ENCODE peak calls at places on chromosomes 13 and 19, in seven cellular contexts. E, R, T, N, U, X and V are unnamed samples.

GRCh38 chr13:74883834-74884233 is 598.1 kb downstream of the TBC1D4 start:
- DNase-seq in T (no peak), E (no peak), U (no peak), N (no peak), R (no peak), X (no peak), V (no peak)

GRCh38 chr13:93726173-93727019 is 499.8 kb downstream of the GPC6 start:
- DNase-seq in R (no peak), E (no peak), U (no peak), N (no peak), T (no peak), X (no peak), V (no peak)

GRCh38 chr13:61149333-61149730 is 266.3 kb downstream of the PCDH20 start:
- DNase-seq in E (no peak), N (no peak), X (no peak), T (no peak), R (no peak), U (no peak), V (no peak)

GRCh38 chr19:30635026-30635985 is 263.1 kb downstream of the ZNF536 start:
- DNase-seq in T (no peak), N (no peak), R (no peak), U (no peak), X (no peak), E (no peak), V (no peak)

GRCh38 chr13:28574617-28575142 is 79.8 kb upstream of the FLT1 start:
- DNase-seq in T (peak; percentile 28), E (no peak), R (peak; percentile 90), U (peak; percentile 90), X (peak; percentile 93), N (no peak), V (peak; percentile 94)

GRCh38 chr19:38288127-38288855 is 15.8 kb upstream of the C19orf33 start:
- DNase-seq in N (no peak), U (no peak), R (no peak), T (no peak), X (no peak), E (no peak), V (no peak)

GRCh38 chr13:99968521-99969367 is 2.8 kb downstream of the ZIC5 start:
- DNase-seq in U (no peak), X (no peak), T (no peak), N (peak; percentile 45), E (no peak), R (no peak), V (no peak)

GRCh38 chr13:111275995-111276618 is 44.3 kb upstream of the TEX29 start:
- DNase-seq in R (no peak), X (no peak), E (no peak), T (no peak), N (no peak), U (no peak), V (no peak)

GRCh38 chr13:51249767-51250741 is 27.9 kb downstream of the FAM124A start:
- DNase-seq in E (no peak), R (no peak), U (peak; percentile 33), X (no peak), N (no peak), T (no peak), V (no peak)
- TF ChIP-seq CTCF in E (no peak), R (peak; percentile 46), U (peak; percentile 25), X (peak; percentile 34), N (peak; percentile 34), T (peak; percentile 25), V (peak; percentile 46)

GRCh38 chr13:97855570-97855970 is 97.9 kb upstream of the IPO5 start:
- DNase-seq in X (peak; percentile 45), R (peak; percentile 52), N (no peak), T (peak; percentile 25), U (peak; percentile 68), E (no peak), V (no peak)
- TF ChIP-seq CTCF in X (peak; percentile 72), R (peak; percentile 75), N (peak; percentile 75), T (peak; percentile 85), U (peak; percentile 85), E (peak; percentile 65), V (peak; percentile 71)

GRCh38 chr19:13762635-13763235 is 1.6 kb upstream of the MRI1 start:
- DNase-seq in U (no peak), R (no peak), N (no peak), T (no peak), X (no peak), E (no peak), V (no peak)

GRCh38 chr19:13758795-13759194 is 5.5 kb upstream of the MRI1 start:
- DNase-seq in N (no peak), E (no peak), R (no peak), T (no peak), X (no peak), U (no peak), V (no peak)

GRCh38 chr19:13763300-13763699 is 1.0 kb upstream of the MRI1 start:
- DNase-seq in N (no peak), T (no peak), R (no peak), E (no peak), X (no peak), U (no peak), V (no peak)

GRCh38 chr19:13764101-13764807 is at the start of gene MRI1:
- DNase-seq in R (no peak), T (peak; percentile 78), E (peak; percentile 42), U (peak; percentile 81), X (no peak), N (peak; percentile 62), V (peak; percentile 56)

GRCh38 chr19:13761423-13761822 is 2.9 kb upstream of the MRI1 start:
- DNase-seq in U (no peak), R (no peak), N (no peak), X (no peak), T (no peak), E (no peak), V (no peak)
- TF ChIP-seq CTCF in U (no peak), R (peak; percentile 13), N (no peak), X (no peak), T (no peak), E (no peak), V (no peak)

GRCh38 chr13:109427695-109428094 is 358.7 kb downstream of the IRS2 start:
- DNase-seq in T (no peak), X (no peak), E (no peak), R (no peak), U (no peak), N (no peak), V (no peak)

GRCh38 chr13:109427148-109427547 is 359.2 kb downstream of the IRS2 start:
- DNase-seq in N (no peak), U (no peak), R (no peak), X (no peak), E (no peak), T (no peak), V (no peak)

GRCh38 chr13:109428146-109428545 is 358.2 kb downstream of the IRS2 start:
- DNase-seq in X (no peak), U (no peak), N (no peak), R (no peak), T (no peak), E (no peak), V (no peak)

GRCh38 chr13:109425821-109426689 is 360.3 kb downstream of the IRS2 start:
- DNase-seq in T (no peak), N (no peak), X (no peak), R (no peak), E (no peak), U (no peak), V (no peak)

GRCh38 chr13:109426690-109426990 is 359.7 kb downstream of the IRS2 start:
- DNase-seq in T (no peak), U (no peak), N (no peak), E (no peak), R (no peak), X (no peak), V (no peak)
- TF ChIP-seq CTCF in T (no peak), U (no peak), N (no peak), E (no peak), R (no peak), X (no peak), V (no peak)

GRCh38 chr19:4976412-4977298 is 7.7 kb downstream of the KDM4B start:
- DNase-seq in U (peak; percentile 76), X (no peak), N (peak; percentile 65), E (no peak), T (peak; percentile 59), R (peak; percentile 64), V (peak; percentile 90)
- TF ChIP-seq CTCF in U (peak; percentile 70), X (peak; percentile 11), N (peak; percentile 33), E (no peak), T (peak; percentile 27), R (peak; percentile 52), V (peak; percentile 68)